ENCODE peak calls at places on chromosomes 12 and 14, in seven cellular contexts. H is GM23248; U is CD8-positive, alpha-beta T cell; A is adipocyte; G is tibial nerve; M is thoracic aorta; S is neural progenitor cell. P is an unnamed sample.
A peak's percentile ranks its signal among the peaks of the same experiment; 100 is the strongest.

GRCh38 chr12:28144532-28144931 is 45.7 kb upstream of the CCDC91 start:
- DNase-seq in S (no peak), U (no peak), H (no peak), M (no peak), G (no peak), A (no peak), P (no peak)

GRCh38 chr12:125518074-125518473 is 452.8 kb downstream of the AACS start:
- DNase-seq in H (no peak), U (no peak), M (no peak), A (peak; percentile 42), S (peak; percentile 72), G (no peak), P (peak; percentile 39)

GRCh38 chr12:76032043-76032981 is 736 bp upstream of the PHLDA1 start:
- DNase-seq in A (peak; percentile 81), G (no peak), S (peak; percentile 67), H (peak; percentile 90), M (no peak), U (peak; percentile 27), P (peak; percentile 36)

GRCh38 chr14:54589076-54589475 is 22.1 kb downstream of the SAMD4A start:
- DNase-seq in U (no peak), G (no peak), S (no peak), H (peak; percentile 88), M (no peak), A (no peak), P (no peak)

GRCh38 chr12:2290516-2291065 is 237.8 kb downstream of the CACNA1C start:
- DNase-seq in H (no peak), M (no peak), G (no peak), S (no peak), A (no peak), U (no peak), P (no peak)

GRCh38 chr12:121467638-121468403 is 67.9 kb downstream of the RNF34 start:
- DNase-seq in G (no peak), M (peak; percentile 10), A (peak; percentile 34), U (peak; percentile 80), S (peak; percentile 80), H (peak; percentile 48), P (peak; percentile 29)

GRCh38 chr12:89243786-89244185 is 108.5 kb downstream of the DUSP6 start:
- DNase-seq in A (no peak), G (no peak), U (no peak), H (peak; percentile 79), S (no peak), M (no peak), P (no peak)

GRCh38 chr12:121436706-121437105 is 36.8 kb downstream of the RNF34 start:
- DNase-seq in G (no peak), A (no peak), M (no peak), H (no peak), U (no peak), S (no peak), P (no peak)

GRCh38 chr12:27623645-27624044 is 72.6 kb upstream of the REP15 start:
- DNase-seq in U (no peak), G (no peak), H (peak; percentile 38), A (no peak), S (no peak), M (no peak), P (no peak)

GRCh38 chr12:72271741-72272661 is at the start of gene TRHDE:
- DNase-seq in H (peak; percentile 58), U (no peak), S (peak; percentile 83), G (no peak), A (peak; percentile 88), M (no peak), P (peak; percentile 84)

GRCh38 chr14:98207466-98207865 is 1064.5 kb downstream of the BCL11B start:
- DNase-seq in M (no peak), H (no peak), A (no peak), S (no peak), U (no peak), G (no peak), P (no peak)

GRCh38 chr12:95390192-95390591 is 83.8 kb upstream of the METAP2 start:
- DNase-seq in S (no peak), U (no peak), H (no peak), M (no peak), A (no peak), G (no peak), P (no peak)

GRCh38 chr12:67056329-67056728 is 212.8 kb upstream of the CAND1 start:
- DNase-seq in H (no peak), G (no peak), M (no peak), S (no peak), A (no peak), U (no peak), P (no peak)

GRCh38 chr14:81868172-81868571 is 334.5 kb upstream of the SEL1L start:
- DNase-seq in H (no peak), U (no peak), A (no peak), G (no peak), M (no peak), S (no peak), P (no peak)

GRCh38 chr14:38389666-38390065 is 133.8 kb upstream of the CLEC14A start:
- DNase-seq in M (no peak), A (no peak), H (peak; percentile 65), G (no peak), U (no peak), S (no peak), P (no peak)

GRCh38 chr14:61472025-61472672 is 150.8 kb downstream of the PRKCH start:
- DNase-seq in S (no peak), G (no peak), U (peak; percentile 57), H (peak; percentile 95), A (peak; percentile 95), M (no peak), P (no peak)

GRCh38 chr14:64610049-64610746 is 60.4 kb downstream of the PPP1R36 start:
- DNase-seq in H (no peak), A (no peak), M (no peak), U (no peak), S (no peak), G (no peak), P (no peak)

DNA sequence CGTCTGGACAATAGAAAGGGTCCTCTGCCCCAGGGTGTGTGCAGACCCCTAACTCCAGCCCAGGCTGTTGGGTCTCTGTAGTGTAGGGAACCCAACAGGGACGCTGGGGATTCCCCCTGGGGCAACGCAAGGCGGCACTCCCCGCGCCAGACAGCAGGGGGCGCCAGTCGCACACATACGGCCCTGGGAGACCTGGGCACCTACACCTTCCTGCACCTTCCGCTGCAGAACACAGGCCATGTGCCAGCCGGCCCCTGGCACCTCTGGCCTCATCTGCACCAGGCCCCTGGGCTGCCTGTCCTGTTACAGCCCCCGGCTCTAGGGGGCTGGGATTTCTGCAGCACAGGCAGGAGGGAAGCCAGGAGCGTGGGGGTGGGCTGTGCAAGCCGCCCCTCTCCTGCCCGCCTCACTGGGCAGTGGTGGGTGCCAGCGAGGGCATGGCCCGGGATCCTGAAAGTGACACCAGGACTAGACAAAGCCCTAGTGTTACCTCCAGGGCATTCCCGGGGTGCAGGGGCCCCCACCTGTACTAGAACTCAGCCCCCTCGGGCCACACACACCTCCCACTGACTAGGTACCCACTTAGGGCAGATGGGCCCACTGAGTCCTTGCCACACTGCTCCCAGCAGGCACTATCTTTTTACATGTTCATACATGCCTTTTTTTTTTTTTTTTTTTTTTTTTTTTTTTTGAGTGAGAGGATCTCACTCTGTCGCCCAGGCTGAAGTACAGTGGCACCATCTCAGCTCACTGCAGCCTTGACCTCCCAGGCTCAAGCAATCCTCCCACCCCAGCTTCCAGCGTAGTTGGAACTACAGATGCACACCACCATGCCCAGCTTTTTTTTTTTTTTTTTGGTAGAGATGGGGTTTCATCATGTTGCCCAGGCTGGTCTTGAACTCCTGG is 37.5 kb downstream of the CCNK start:
- DNase-seq in S (peak; percentile 71), H (peak; percentile 57), U (peak; percentile 77), G (peak; percentile 45), M (no peak), A (peak; percentile 72), P (peak; percentile 67)
- H3K4me1 ChIP-seq in S (peaks cover 30% of the 10 kb centered on the region), H (peaks cover 18% of the 10 kb centered on the region), U (peaks cover 3% of the 10 kb centered on the region), G (peaks cover 31% of the 10 kb centered on the region), M (no peaks in the 10 kb centered on the region), A (no peaks in the 10 kb centered on the region), P (no peaks in the 10 kb centered on the region)

DNA sequence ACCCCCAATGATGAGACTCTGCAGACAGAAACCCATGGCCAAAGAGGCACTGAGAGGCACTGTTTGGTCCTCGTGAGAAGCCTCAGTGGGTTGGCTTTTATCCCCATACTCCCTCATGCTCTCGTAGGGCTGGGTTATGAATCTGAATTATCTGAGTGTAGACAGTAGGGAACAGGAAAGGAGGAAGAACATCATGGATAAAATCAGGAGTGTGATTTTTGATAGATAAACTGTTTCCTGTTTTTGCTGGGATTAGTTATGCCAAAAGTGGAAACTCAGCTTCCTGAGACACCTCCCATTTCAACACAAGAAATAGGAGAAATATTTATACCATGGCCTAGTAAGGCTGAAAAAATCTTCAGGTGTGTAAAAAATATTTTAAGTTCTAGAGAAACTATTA is 177.9 kb downstream of the PPM1H start:
- DNase-seq in A (no peak), G (no peak), U (no peak), M (no peak), H (no peak), S (no peak), P (no peak)
- H3K4me1 ChIP-seq in A (peaks cover 20% of the 10 kb centered on the region), G (peaks cover 14% of the 10 kb centered on the region), U (no peaks in the 10 kb centered on the region), M (peaks cover 4% of the 10 kb centered on the region), H (no peaks in the 10 kb centered on the region), S (no peaks in the 10 kb centered on the region), P (no peaks in the 10 kb centered on the region)

DNA sequence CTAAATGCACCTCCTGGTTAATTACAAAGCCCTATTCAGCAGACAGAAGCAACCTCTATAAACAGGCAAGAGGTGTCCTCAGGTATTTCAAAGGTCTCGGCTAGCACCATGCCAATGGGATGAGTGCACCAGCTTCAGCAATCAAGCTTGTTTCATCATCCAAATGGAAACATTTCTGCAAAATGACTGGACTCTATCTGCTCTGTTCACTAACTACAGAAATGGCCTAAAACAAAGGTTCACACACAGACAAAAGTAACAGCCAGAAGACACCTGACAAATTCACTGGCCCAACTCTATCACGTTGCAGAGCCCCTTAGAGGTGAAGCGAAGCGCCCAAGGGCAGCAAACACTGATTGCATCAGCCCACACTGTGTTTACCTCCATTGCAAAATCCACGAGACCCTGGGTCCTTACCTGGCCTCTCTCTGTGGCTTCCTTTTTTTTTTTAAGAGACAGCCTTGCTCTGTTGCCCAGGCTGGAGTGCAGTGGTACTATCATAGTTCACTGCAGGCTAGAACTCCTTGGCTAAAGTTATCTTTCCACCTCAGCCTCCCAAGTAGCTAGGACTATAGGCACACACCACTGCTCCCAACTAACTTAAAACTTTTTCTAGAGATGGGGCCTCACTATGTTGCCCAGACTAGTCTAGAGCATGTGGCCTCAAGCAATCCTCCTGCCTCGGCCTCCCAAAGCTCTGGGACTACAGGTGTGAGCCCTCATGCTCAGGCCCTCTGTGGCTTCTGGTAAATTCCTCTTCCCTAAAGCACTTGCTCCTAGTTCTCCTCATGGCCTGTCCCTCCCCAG is 8.5 kb upstream of the SYNE3 start:
- DNase-seq in G (no peak), A (no peak), U (no peak), M (no peak), S (no peak), H (peak; percentile 42), P (no peak)
- H3K4me1 ChIP-seq in G (peaks cover 81% of the 10 kb centered on the region), A (peaks cover 68% of the 10 kb centered on the region), U (peaks cover 62% of the 10 kb centered on the region), M (peaks cover 57% of the 10 kb centered on the region), S (no peaks in the 10 kb centered on the region), H (peaks cover 50% of the 10 kb centered on the region), P (peaks cover 47% of the 10 kb centered on the region)

DNA sequence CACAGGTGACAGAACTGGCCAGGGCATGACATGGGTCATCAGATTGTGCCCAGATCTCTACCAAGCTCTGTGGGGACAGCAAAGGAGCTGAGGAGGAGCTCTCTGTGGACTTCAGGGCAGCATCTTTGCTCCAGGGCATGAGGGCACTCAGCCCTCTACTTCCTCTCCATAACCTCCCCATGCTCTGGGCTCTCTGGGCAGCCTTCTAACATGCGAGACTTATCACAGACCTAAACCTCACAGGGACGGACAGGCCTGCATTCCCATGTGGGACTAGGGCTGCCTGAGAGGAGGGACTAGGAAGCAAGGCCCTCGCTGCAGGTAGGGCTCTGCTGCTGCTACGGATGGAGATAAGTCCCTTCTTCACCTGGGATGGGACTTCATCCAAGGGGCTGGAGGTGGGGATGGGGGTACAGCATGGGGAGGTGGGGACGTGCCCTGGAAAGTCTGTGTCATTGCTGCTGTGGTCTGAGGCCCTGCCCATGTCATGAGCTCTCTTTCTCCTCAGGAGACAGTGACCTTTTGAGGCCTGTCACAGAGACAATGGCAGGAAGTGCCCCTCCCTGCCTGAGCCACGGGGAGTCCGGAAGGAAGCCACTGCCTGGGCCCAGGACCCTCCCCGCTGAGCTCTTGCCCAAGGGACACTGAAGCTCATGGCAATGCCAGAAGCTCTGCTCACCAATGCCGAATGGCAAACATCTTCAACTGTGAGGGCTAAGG is 44.1 kb downstream of the PITPNM2 start:
- DNase-seq in U (peak; percentile 66), H (no peak), A (no peak), M (no peak), S (no peak), G (no peak), P (peak; percentile 64)
- H3K4me1 ChIP-seq in U (peaks cover 53% of the 10 kb centered on the region), H (no peaks in the 10 kb centered on the region), A (peaks cover 19% of the 10 kb centered on the region), M (peaks cover 36% of the 10 kb centered on the region), S (peaks cover 34% of the 10 kb centered on the region), G (peaks cover 50% of the 10 kb centered on the region), P (peaks cover 12% of the 10 kb centered on the region)